ENCODE peak calls at places on chromosomes 7 and 10, in ten cellular contexts. One of them, this sample, is unnamed.
A peak's percentile ranks its signal among the peaks of the same experiment; 100 is the strongest.

GRCh38 chr7:7577888-7578287 is 11.2 kb downstream of the MIOS start:
- DNase-seq in right atrium auricular region: no peak
- DNase-seq in AG09319: no peak
- DNase-seq in activated CD4-positive, alpha-beta T cell treated with anti-CD3 and anti-CD28 coated beads for 1 hour: no peak
- DNase-seq in fibroblast of the aortic adventitia: no peak
- DNase-seq in activated naive CD4-positive, alpha-beta T cell treated with anti-CD3 and anti-CD28 coated beads, Interleukin-2, amount 10 ng/mL, durations not matched to agents 7 days and 5 days: no peak
- DNase-seq in NCI-H2081: no peak
- DNase-seq in stimulated activated naive CD8-positive, alpha-beta T cell treated with anti-CD3 and anti-CD28 coated beads, Interleukin-15, Interleukin-2, amounts not matched to agents 100 U/mL and 50 U/mL, for 24 hours: no peak
- DNase-seq in breast epithelium: no peak
- DNase-seq in astrocyte of the spinal cord: no peak
- DNase-seq in this sample: no peak

GRCh38 chr10:45197816-45198595 is 117.4 kb downstream of the OR13A1 start:
- DNase-seq in right atrium auricular region: no peak
- DNase-seq in AG09319: no peak
- DNase-seq in activated CD4-positive, alpha-beta T cell treated with anti-CD3 and anti-CD28 coated beads for 1 hour: no peak
- DNase-seq in fibroblast of the aortic adventitia: no peak
- DNase-seq in activated naive CD4-positive, alpha-beta T cell treated with anti-CD3 and anti-CD28 coated beads, Interleukin-2, amount 10 ng/mL, durations not matched to agents 7 days and 5 days: no peak
- DNase-seq in NCI-H2081: no peak
- DNase-seq in stimulated activated naive CD8-positive, alpha-beta T cell treated with anti-CD3 and anti-CD28 coated beads, Interleukin-15, Interleukin-2, amounts not matched to agents 100 U/mL and 50 U/mL, for 24 hours: no peak
- DNase-seq in breast epithelium: no peak
- DNase-seq in astrocyte of the spinal cord: no peak
- DNase-seq in this sample: no peak

GRCh38 chr7:13879994-13880686 is 109.3 kb downstream of the ETV1 start:
- DNase-seq in right atrium auricular region: no peak
- DNase-seq in AG09319: no peak
- DNase-seq in activated CD4-positive, alpha-beta T cell treated with anti-CD3 and anti-CD28 coated beads for 1 hour: no peak
- DNase-seq in fibroblast of the aortic adventitia: peak; percentile 68
- DNase-seq in activated naive CD4-positive, alpha-beta T cell treated with anti-CD3 and anti-CD28 coated beads, Interleukin-2, amount 10 ng/mL, durations not matched to agents 7 days and 5 days: no peak
- DNase-seq in NCI-H2081: no peak
- DNase-seq in stimulated activated naive CD8-positive, alpha-beta T cell treated with anti-CD3 and anti-CD28 coated beads, Interleukin-15, Interleukin-2, amounts not matched to agents 100 U/mL and 50 U/mL, for 24 hours: no peak
- DNase-seq in breast epithelium: peak; percentile 25
- DNase-seq in astrocyte of the spinal cord: peak; percentile 75
- DNase-seq in this sample: peak; percentile 71

GRCh38 chr10:86957471-86958108 is at the start of gene MMRN2:
- DNase-seq in right atrium auricular region: no peak
- DNase-seq in AG09319: no peak
- DNase-seq in activated CD4-positive, alpha-beta T cell treated with anti-CD3 and anti-CD28 coated beads for 1 hour: no peak
- DNase-seq in fibroblast of the aortic adventitia: no peak
- DNase-seq in activated naive CD4-positive, alpha-beta T cell treated with anti-CD3 and anti-CD28 coated beads, Interleukin-2, amount 10 ng/mL, durations not matched to agents 7 days and 5 days: no peak
- DNase-seq in NCI-H2081: no peak
- DNase-seq in stimulated activated naive CD8-positive, alpha-beta T cell treated with anti-CD3 and anti-CD28 coated beads, Interleukin-15, Interleukin-2, amounts not matched to agents 100 U/mL and 50 U/mL, for 24 hours: no peak
- DNase-seq in breast epithelium: no peak
- DNase-seq in astrocyte of the spinal cord: no peak
- DNase-seq in this sample: no peak

GRCh38 chr10:28632597-28632940 is 44.8 kb upstream of the BAMBI start:
- DNase-seq in right atrium auricular region: no peak
- DNase-seq in AG09319: no peak
- DNase-seq in activated CD4-positive, alpha-beta T cell treated with anti-CD3 and anti-CD28 coated beads for 1 hour: no peak
- DNase-seq in fibroblast of the aortic adventitia: no peak
- DNase-seq in activated naive CD4-positive, alpha-beta T cell treated with anti-CD3 and anti-CD28 coated beads, Interleukin-2, amount 10 ng/mL, durations not matched to agents 7 days and 5 days: no peak
- DNase-seq in NCI-H2081: no peak
- DNase-seq in stimulated activated naive CD8-positive, alpha-beta T cell treated with anti-CD3 and anti-CD28 coated beads, Interleukin-15, Interleukin-2, amounts not matched to agents 100 U/mL and 50 U/mL, for 24 hours: no peak
- DNase-seq in breast epithelium: no peak
- DNase-seq in astrocyte of the spinal cord: no peak
- DNase-seq in this sample: no peak

GRCh38 chr7:37642028-37642540 is 41.5 kb upstream of the GPR141 start:
- DNase-seq in right atrium auricular region: no peak
- DNase-seq in AG09319: no peak
- DNase-seq in activated CD4-positive, alpha-beta T cell treated with anti-CD3 and anti-CD28 coated beads for 1 hour: no peak
- DNase-seq in fibroblast of the aortic adventitia: no peak
- DNase-seq in activated naive CD4-positive, alpha-beta T cell treated with anti-CD3 and anti-CD28 coated beads, Interleukin-2, amount 10 ng/mL, durations not matched to agents 7 days and 5 days: no peak
- DNase-seq in NCI-H2081: no peak
- DNase-seq in stimulated activated naive CD8-positive, alpha-beta T cell treated with anti-CD3 and anti-CD28 coated beads, Interleukin-15, Interleukin-2, amounts not matched to agents 100 U/mL and 50 U/mL, for 24 hours: no peak
- DNase-seq in breast epithelium: no peak
- DNase-seq in astrocyte of the spinal cord: no peak
- DNase-seq in this sample: no peak

GRCh38 chr10:17123062-17123661 is 6.4 kb downstream of the CUBN start:
- DNase-seq in right atrium auricular region: no peak
- DNase-seq in AG09319: peak; percentile 86
- DNase-seq in activated CD4-positive, alpha-beta T cell treated with anti-CD3 and anti-CD28 coated beads for 1 hour: no peak
- DNase-seq in fibroblast of the aortic adventitia: peak; percentile 52
- DNase-seq in activated naive CD4-positive, alpha-beta T cell treated with anti-CD3 and anti-CD28 coated beads, Interleukin-2, amount 10 ng/mL, durations not matched to agents 7 days and 5 days: no peak
- DNase-seq in NCI-H2081: no peak
- DNase-seq in stimulated activated naive CD8-positive, alpha-beta T cell treated with anti-CD3 and anti-CD28 coated beads, Interleukin-15, Interleukin-2, amounts not matched to agents 100 U/mL and 50 U/mL, for 24 hours: no peak
- DNase-seq in breast epithelium: no peak
- DNase-seq in astrocyte of the spinal cord: peak; percentile 91
- DNase-seq in this sample: peak; percentile 77

GRCh38 chr10:79285315-79286185 is 61.7 kb upstream of the PPIF start:
- DNase-seq in right atrium auricular region: no peak
- DNase-seq in AG09319: no peak
- DNase-seq in activated CD4-positive, alpha-beta T cell treated with anti-CD3 and anti-CD28 coated beads for 1 hour: no peak
- DNase-seq in fibroblast of the aortic adventitia: no peak
- DNase-seq in activated naive CD4-positive, alpha-beta T cell treated with anti-CD3 and anti-CD28 coated beads, Interleukin-2, amount 10 ng/mL, durations not matched to agents 7 days and 5 days: peak; percentile 52
- DNase-seq in NCI-H2081: no peak
- DNase-seq in stimulated activated naive CD8-positive, alpha-beta T cell treated with anti-CD3 and anti-CD28 coated beads, Interleukin-15, Interleukin-2, amounts not matched to agents 100 U/mL and 50 U/mL, for 24 hours: peak; percentile 53
- DNase-seq in breast epithelium: no peak
- DNase-seq in astrocyte of the spinal cord: no peak
- DNase-seq in this sample: no peak

GRCh38 chr7:43559939-43560335 is 23.0 kb upstream of the STK17A start:
- DNase-seq in right atrium auricular region: no peak
- DNase-seq in AG09319: no peak
- DNase-seq in activated CD4-positive, alpha-beta T cell treated with anti-CD3 and anti-CD28 coated beads for 1 hour: no peak
- DNase-seq in fibroblast of the aortic adventitia: no peak
- DNase-seq in activated naive CD4-positive, alpha-beta T cell treated with anti-CD3 and anti-CD28 coated beads, Interleukin-2, amount 10 ng/mL, durations not matched to agents 7 days and 5 days: no peak
- DNase-seq in NCI-H2081: no peak
- DNase-seq in stimulated activated naive CD8-positive, alpha-beta T cell treated with anti-CD3 and anti-CD28 coated beads, Interleukin-15, Interleukin-2, amounts not matched to agents 100 U/mL and 50 U/mL, for 24 hours: no peak
- DNase-seq in breast epithelium: no peak
- DNase-seq in astrocyte of the spinal cord: no peak
- DNase-seq in this sample: no peak

GRCh38 chr7:43560742-43561330 is 22.1 kb upstream of the STK17A start:
- DNase-seq in right atrium auricular region: no peak
- DNase-seq in AG09319: no peak
- DNase-seq in activated CD4-positive, alpha-beta T cell treated with anti-CD3 and anti-CD28 coated beads for 1 hour: no peak
- DNase-seq in fibroblast of the aortic adventitia: no peak
- DNase-seq in activated naive CD4-positive, alpha-beta T cell treated with anti-CD3 and anti-CD28 coated beads, Interleukin-2, amount 10 ng/mL, durations not matched to agents 7 days and 5 days: no peak
- DNase-seq in NCI-H2081: no peak
- DNase-seq in stimulated activated naive CD8-positive, alpha-beta T cell treated with anti-CD3 and anti-CD28 coated beads, Interleukin-15, Interleukin-2, amounts not matched to agents 100 U/mL and 50 U/mL, for 24 hours: no peak
- DNase-seq in breast epithelium: no peak
- DNase-seq in astrocyte of the spinal cord: no peak
- DNase-seq in this sample: no peak

GRCh38 chr7:100687740-100688592 is 6.1 kb downstream of the GIGYF1 start:
- DNase-seq in right atrium auricular region: no peak
- DNase-seq in AG09319: no peak
- DNase-seq in activated CD4-positive, alpha-beta T cell treated with anti-CD3 and anti-CD28 coated beads for 1 hour: no peak
- DNase-seq in fibroblast of the aortic adventitia: no peak
- DNase-seq in activated naive CD4-positive, alpha-beta T cell treated with anti-CD3 and anti-CD28 coated beads, Interleukin-2, amount 10 ng/mL, durations not matched to agents 7 days and 5 days: no peak
- DNase-seq in NCI-H2081: no peak
- DNase-seq in stimulated activated naive CD8-positive, alpha-beta T cell treated with anti-CD3 and anti-CD28 coated beads, Interleukin-15, Interleukin-2, amounts not matched to agents 100 U/mL and 50 U/mL, for 24 hours: no peak
- DNase-seq in breast epithelium: no peak
- DNase-seq in astrocyte of the spinal cord: no peak
- DNase-seq in this sample: no peak

GRCh38 chr10:49223205-49223604 is 35.0 kb upstream of the TMEM273 start:
- DNase-seq in right atrium auricular region: no peak
- DNase-seq in AG09319: no peak
- DNase-seq in activated CD4-positive, alpha-beta T cell treated with anti-CD3 and anti-CD28 coated beads for 1 hour: no peak
- DNase-seq in fibroblast of the aortic adventitia: no peak
- DNase-seq in activated naive CD4-positive, alpha-beta T cell treated with anti-CD3 and anti-CD28 coated beads, Interleukin-2, amount 10 ng/mL, durations not matched to agents 7 days and 5 days: no peak
- DNase-seq in NCI-H2081: no peak
- DNase-seq in stimulated activated naive CD8-positive, alpha-beta T cell treated with anti-CD3 and anti-CD28 coated beads, Interleukin-15, Interleukin-2, amounts not matched to agents 100 U/mL and 50 U/mL, for 24 hours: no peak
- DNase-seq in breast epithelium: no peak
- DNase-seq in astrocyte of the spinal cord: no peak
- DNase-seq in this sample: no peak

GRCh38 chr10:15237351-15237750 is 68.9 kb upstream of the NMT2 start:
- DNase-seq in right atrium auricular region: peak; percentile 76
- DNase-seq in AG09319: peak; percentile 45
- DNase-seq in activated CD4-positive, alpha-beta T cell treated with anti-CD3 and anti-CD28 coated beads for 1 hour: no peak
- DNase-seq in fibroblast of the aortic adventitia: peak; percentile 77
- DNase-seq in activated naive CD4-positive, alpha-beta T cell treated with anti-CD3 and anti-CD28 coated beads, Interleukin-2, amount 10 ng/mL, durations not matched to agents 7 days and 5 days: no peak
- DNase-seq in NCI-H2081: no peak
- DNase-seq in stimulated activated naive CD8-positive, alpha-beta T cell treated with anti-CD3 and anti-CD28 coated beads, Interleukin-15, Interleukin-2, amounts not matched to agents 100 U/mL and 50 U/mL, for 24 hours: no peak
- DNase-seq in breast epithelium: no peak
- DNase-seq in astrocyte of the spinal cord: peak; percentile 72
- DNase-seq in this sample: peak; percentile 54

GRCh38 chr7:33669251-33669670 is 236.1 kb upstream of the BMPER start:
- DNase-seq in right atrium auricular region: no peak
- DNase-seq in AG09319: no peak
- DNase-seq in activated CD4-positive, alpha-beta T cell treated with anti-CD3 and anti-CD28 coated beads for 1 hour: no peak
- DNase-seq in fibroblast of the aortic adventitia: no peak
- DNase-seq in activated naive CD4-positive, alpha-beta T cell treated with anti-CD3 and anti-CD28 coated beads, Interleukin-2, amount 10 ng/mL, durations not matched to agents 7 days and 5 days: no peak
- DNase-seq in NCI-H2081: peak; percentile 84
- DNase-seq in stimulated activated naive CD8-positive, alpha-beta T cell treated with anti-CD3 and anti-CD28 coated beads, Interleukin-15, Interleukin-2, amounts not matched to agents 100 U/mL and 50 U/mL, for 24 hours: no peak
- DNase-seq in breast epithelium: no peak
- DNase-seq in astrocyte of the spinal cord: peak; percentile 51
- DNase-seq in this sample: peak; percentile 48

GRCh38 chr7:129958643-129959479 is 6.1 kb upstream of the UBE2H start:
- DNase-seq in right atrium auricular region: peak; percentile 85
- DNase-seq in AG09319: no peak
- DNase-seq in activated CD4-positive, alpha-beta T cell treated with anti-CD3 and anti-CD28 coated beads for 1 hour: no peak
- DNase-seq in fibroblast of the aortic adventitia: peak; percentile 76
- DNase-seq in activated naive CD4-positive, alpha-beta T cell treated with anti-CD3 and anti-CD28 coated beads, Interleukin-2, amount 10 ng/mL, durations not matched to agents 7 days and 5 days: no peak
- DNase-seq in NCI-H2081: no peak
- DNase-seq in stimulated activated naive CD8-positive, alpha-beta T cell treated with anti-CD3 and anti-CD28 coated beads, Interleukin-15, Interleukin-2, amounts not matched to agents 100 U/mL and 50 U/mL, for 24 hours: no peak
- DNase-seq in breast epithelium: no peak
- DNase-seq in astrocyte of the spinal cord: peak; percentile 58
- DNase-seq in this sample: peak; percentile 92

This sample was measured in LHCN-M2.